ENCODE peak calls at places on chromosomes 7 and 10, in six cellular contexts. One of them, this sample, is unnamed. For H3K4me1, the result is how much of the 10 kb centered on the place peaks cover.

GRCh38 chr7:157047148-157047547 is 36.7 kb upstream of the MNX1 start:
- DNase-seq in PC-3: peak
- DNase-seq in GM12878: no peak
- DNase-seq in fibroblast of lung: no peak
- DNase-seq in H9: no peak
- DNase-seq in astrocyte: no peak
- DNase-seq in this sample: no peak

GRCh38 chr7:130489140-130489967 is 2.5 kb upstream of the MEST start:
- DNase-seq in PC-3: no peak
- DNase-seq in GM12878: no peak
- DNase-seq in fibroblast of lung: peak
- DNase-seq in H9: no peak
- DNase-seq in astrocyte: peak
- DNase-seq in this sample: no peak

GRCh38 chr7:82865856-82866255 is 296.8 kb downstream of the PCLO start:
- DNase-seq in PC-3: no peak
- DNase-seq in GM12878: no peak
- DNase-seq in fibroblast of lung: no peak
- DNase-seq in H9: no peak
- DNase-seq in astrocyte: no peak
- DNase-seq in this sample: no peak

GRCh38 chr7:33743594-33743993 is 161.7 kb upstream of the BMPER start:
- DNase-seq in PC-3: peak
- DNase-seq in GM12878: no peak
- DNase-seq in fibroblast of lung: peak
- DNase-seq in H9: no peak
- DNase-seq in astrocyte: peak
- DNase-seq in this sample: no peak

GRCh38 chr10:52486840-52487611 is 172.9 kb downstream of the DKK1 start:
- DNase-seq in PC-3: peak
- DNase-seq in GM12878: no peak
- DNase-seq in fibroblast of lung: peak
- DNase-seq in H9: no peak
- DNase-seq in astrocyte: peak
- DNase-seq in this sample: peak

GRCh38 chr7:28155019-28155660 is 25.5 kb downstream of the JAZF1 start:
- DNase-seq in PC-3: peak
- DNase-seq in GM12878: peak
- DNase-seq in fibroblast of lung: no peak
- DNase-seq in H9: no peak
- DNase-seq in astrocyte: no peak
- DNase-seq in this sample: peak

GRCh38 chr10:27719052-27719451 is 26.6 kb downstream of the MKX start:
- DNase-seq in PC-3: no peak
- DNase-seq in GM12878: no peak
- DNase-seq in fibroblast of lung: no peak
- DNase-seq in H9: no peak
- DNase-seq in astrocyte: no peak
- DNase-seq in this sample: no peak

GRCh38 chr7:29189743-29190201 is 4.8 kb upstream of the CHN2 start:
- DNase-seq in PC-3: peak
- DNase-seq in GM12878: no peak
- DNase-seq in fibroblast of lung: peak
- DNase-seq in H9: peak
- DNase-seq in astrocyte: peak
- DNase-seq in this sample: peak

GRCh38 chr7:108456845-108457540 is 757 bp upstream of the NRCAM start:
- DNase-seq in PC-3: no peak
- DNase-seq in GM12878: no peak
- DNase-seq in fibroblast of lung: no peak
- DNase-seq in H9: no peak
- DNase-seq in astrocyte: no peak
- DNase-seq in this sample: no peak

GRCh38 chr10:3094565-3095168 is 27.3 kb downstream of the PFKP start:
- DNase-seq in PC-3: no peak
- DNase-seq in GM12878: no peak
- DNase-seq in fibroblast of lung: peak
- DNase-seq in H9: no peak
- DNase-seq in astrocyte: peak
- DNase-seq in this sample: no peak

GRCh38 chr7:73879977-73880681 is 19.2 kb downstream of the TMEM270 start:
- DNase-seq in PC-3: no peak
- DNase-seq in GM12878: no peak
- DNase-seq in fibroblast of lung: no peak
- DNase-seq in H9: no peak
- DNase-seq in astrocyte: no peak
- DNase-seq in this sample: no peak

GRCh38 chr10:29657719-29658274 is 23.0 kb upstream of the SVIL start:
- DNase-seq in PC-3: no peak
- DNase-seq in GM12878: no peak
- DNase-seq in fibroblast of lung: peak
- DNase-seq in H9: no peak
- DNase-seq in astrocyte: peak
- DNase-seq in this sample: no peak

GRCh38 chr10:62870866-62871265 is 54.7 kb upstream of the EGR2 start:
- DNase-seq in PC-3: no peak
- DNase-seq in GM12878: no peak
- DNase-seq in fibroblast of lung: no peak
- DNase-seq in H9: no peak
- DNase-seq in astrocyte: no peak
- DNase-seq in this sample: no peak

GRCh38 chr10:97780991-97781540 is 9.3 kb upstream of the SFRP5 start:
- DNase-seq in PC-3: no peak
- DNase-seq in GM12878: no peak
- DNase-seq in fibroblast of lung: no peak
- DNase-seq in H9: no peak
- DNase-seq in astrocyte: no peak
- DNase-seq in this sample: no peak

GRCh38 chr7:122199171-122199570 is 55.1 kb upstream of the AASS start:
- DNase-seq in PC-3: peak
- DNase-seq in GM12878: no peak
- DNase-seq in fibroblast of lung: peak
- DNase-seq in H9: no peak
- DNase-seq in astrocyte: peak
- DNase-seq in this sample: no peak

GRCh38 chr10:103276941-103277712 is at the start of gene INA:
- DNase-seq in PC-3: no peak
- DNase-seq in GM12878: no peak
- DNase-seq in fibroblast of lung: peak
- DNase-seq in H9: peak
- DNase-seq in astrocyte: peak
- DNase-seq in this sample: peak

GRCh38 chr7:147146169-147146568 is 1029.6 kb downstream of the CNTNAP2 start:
- DNase-seq in PC-3: no peak
- DNase-seq in GM12878: no peak
- DNase-seq in fibroblast of lung: no peak
- DNase-seq in H9: no peak
- DNase-seq in astrocyte: no peak
- DNase-seq in this sample: no peak

GRCh38 chr10:122298598-122299301 is 27.7 kb downstream of the BTBD16 start:
- DNase-seq in PC-3: peak
- DNase-seq in GM12878: no peak
- DNase-seq in fibroblast of lung: peak
- DNase-seq in H9: peak
- DNase-seq in astrocyte: peak
- DNase-seq in this sample: peak

GRCh38 chr10:76411719-76412435 is 980.5 kb downstream of the LRMDA start:
- DNase-seq in PC-3: no peak
- DNase-seq in GM12878: no peak
- DNase-seq in fibroblast of lung: no peak
- DNase-seq in H9: no peak
- DNase-seq in astrocyte: no peak
- DNase-seq in this sample: no peak

GRCh38 chr7:134892002-134892693 is 94.2 kb upstream of the AGBL3 start:
- DNase-seq in PC-3: no peak
- DNase-seq in GM12878: no peak
- DNase-seq in fibroblast of lung: no peak
- DNase-seq in H9: no peak
- DNase-seq in astrocyte: no peak
- DNase-seq in this sample: no peak

GRCh38 chr7:152959610-152960009 is 200.1 kb downstream of the ACTR3B start:
- DNase-seq in PC-3: no peak
- DNase-seq in GM12878: no peak
- DNase-seq in fibroblast of lung: no peak
- DNase-seq in H9: peak
- DNase-seq in astrocyte: no peak
- DNase-seq in this sample: no peak

GRCh38 chr10:50605280-50606270 is 18.2 kb downstream of the SGMS1 start:
- DNase-seq in PC-3: peak
- DNase-seq in GM12878: no peak
- DNase-seq in fibroblast of lung: peak
- DNase-seq in H9: no peak
- DNase-seq in astrocyte: peak
- DNase-seq in this sample: peak
- H3K4me2 ChIP-seq in PC-3: peak
- H3K4me2 ChIP-seq in GM12878: no peak
- H3K4me2 ChIP-seq in fibroblast of lung: peak
- H3K4me2 ChIP-seq in H9: no peak
- H3K4me2 ChIP-seq in astrocyte: peak
- H3K4me2 ChIP-seq in this sample: peak

GRCh38 chr10:22621726-22622125 is 92.7 kb downstream of the PIP4K2A start:
- DNase-seq in PC-3: no peak
- DNase-seq in GM12878: no peak
- DNase-seq in fibroblast of lung: no peak
- DNase-seq in H9: no peak
- DNase-seq in astrocyte: no peak
- DNase-seq in this sample: no peak

GRCh38 chr10:22623624-22624263 is 90.6 kb downstream of the PIP4K2A start:
- DNase-seq in PC-3: no peak
- DNase-seq in GM12878: no peak
- DNase-seq in fibroblast of lung: no peak
- DNase-seq in H9: no peak
- DNase-seq in astrocyte: no peak
- DNase-seq in this sample: no peak

GRCh38 chr10:22624289-22624738 is 90.1 kb downstream of the PIP4K2A start:
- DNase-seq in PC-3: peak
- DNase-seq in GM12878: no peak
- DNase-seq in fibroblast of lung: peak
- DNase-seq in H9: no peak
- DNase-seq in astrocyte: peak
- DNase-seq in this sample: no peak

GRCh38 chr10:22620929-22621328 is 93.4 kb downstream of the PIP4K2A start:
- DNase-seq in PC-3: no peak
- DNase-seq in GM12878: no peak
- DNase-seq in fibroblast of lung: no peak
- DNase-seq in H9: no peak
- DNase-seq in astrocyte: no peak
- DNase-seq in this sample: no peak

GRCh38 chr10:22622242-22622806 is 92.1 kb downstream of the PIP4K2A start:
- DNase-seq in PC-3: no peak
- DNase-seq in GM12878: no peak
- DNase-seq in fibroblast of lung: no peak
- DNase-seq in H9: no peak
- DNase-seq in astrocyte: no peak
- DNase-seq in this sample: no peak
- H3K4me1 ChIP-seq in PC-3: half or more
- H3K4me1 ChIP-seq in GM12878: under half
- H3K4me1 ChIP-seq in fibroblast of lung: under half
- H3K4me1 ChIP-seq in H9: under half
- H3K4me1 ChIP-seq in astrocyte: half or more
- H3K4me1 ChIP-seq in this sample: under half

GRCh38 chr7:49787980-49788379 is 14.5 kb downstream of the VWC2 start:
- DNase-seq in PC-3: no peak
- DNase-seq in GM12878: no peak
- DNase-seq in fibroblast of lung: no peak
- DNase-seq in H9: no peak
- DNase-seq in astrocyte: no peak
- DNase-seq in this sample: no peak

GRCh38 chr7:49789736-49790135 is 16.3 kb downstream of the VWC2 start:
- DNase-seq in PC-3: no peak
- DNase-seq in GM12878: no peak
- DNase-seq in fibroblast of lung: no peak
- DNase-seq in H9: no peak
- DNase-seq in astrocyte: no peak
- DNase-seq in this sample: no peak

GRCh38 chr7:49790209-49790608 is 16.8 kb downstream of the VWC2 start:
- DNase-seq in PC-3: no peak
- DNase-seq in GM12878: no peak
- DNase-seq in fibroblast of lung: no peak
- DNase-seq in H9: no peak
- DNase-seq in astrocyte: no peak
- DNase-seq in this sample: no peak

GRCh38 chr7:49791089-49791741 is 17.8 kb downstream of the VWC2 start:
- DNase-seq in PC-3: peak
- DNase-seq in GM12878: no peak
- DNase-seq in fibroblast of lung: no peak
- DNase-seq in H9: peak
- DNase-seq in astrocyte: no peak
- DNase-seq in this sample: peak

GRCh38 chr7:49788455-49789059 is 15.1 kb downstream of the VWC2 start:
- DNase-seq in PC-3: no peak
- DNase-seq in GM12878: no peak
- DNase-seq in fibroblast of lung: no peak
- DNase-seq in H9: no peak
- DNase-seq in astrocyte: no peak
- DNase-seq in this sample: no peak
- H3K4me2 ChIP-seq in PC-3: no peak
- H3K4me2 ChIP-seq in GM12878: no peak
- H3K4me2 ChIP-seq in fibroblast of lung: no peak
- H3K4me2 ChIP-seq in H9: no peak
- H3K4me2 ChIP-seq in astrocyte: no peak
- H3K4me2 ChIP-seq in this sample: no peak

GRCh38 chr10:129913021-129913695 is 50.9 kb downstream of the EBF3 start:
- DNase-seq in PC-3: no peak
- DNase-seq in GM12878: no peak
- DNase-seq in fibroblast of lung: no peak
- DNase-seq in H9: no peak
- DNase-seq in astrocyte: no peak
- DNase-seq in this sample: no peak
- H3K4me1 ChIP-seq in PC-3: under half
- H3K4me1 ChIP-seq in GM12878: under half
- H3K4me1 ChIP-seq in fibroblast of lung: under half
- H3K4me1 ChIP-seq in H9: under half
- H3K4me1 ChIP-seq in astrocyte: under half
- H3K4me1 ChIP-seq in this sample: under half

GRCh38 chr7:101140339-101140699 is 13.4 kb downstream of the SERPINE1 start:
- DNase-seq in PC-3: peak
- DNase-seq in GM12878: no peak
- DNase-seq in fibroblast of lung: no peak
- DNase-seq in H9: no peak
- DNase-seq in astrocyte: no peak
- DNase-seq in this sample: no peak
- H3K4me2 ChIP-seq in PC-3: peak
- H3K4me2 ChIP-seq in GM12878: no peak
- H3K4me2 ChIP-seq in fibroblast of lung: no peak
- H3K4me2 ChIP-seq in H9: peak
- H3K4me2 ChIP-seq in astrocyte: no peak
- H3K4me2 ChIP-seq in this sample: no peak

This sample was measured in MM.1S.